ENCODE peak calls at places on chromosome 9, in four cellular contexts. One of them, this sample, is unnamed.

GRCh38 chr9:4375424-4376195 is 75.7 kb upstream of the GLIS3 start:
- DNase-seq in stimulated activated CD8-positive, alpha-beta memory T cell treated with anti-CD3 and anti-CD28 coated beads, Interleukin-7, amount 100 ng/mL, for 1 hour: no peak
- DNase-seq in AG20443: peak; percentile 72
- DNase-seq in B cell: no peak
- DNase-seq in this sample: no peak

GRCh38 chr9:116298992-116299391 is 145.4 kb downstream of the PAPPA start:
- DNase-seq in stimulated activated CD8-positive, alpha-beta memory T cell treated with anti-CD3 and anti-CD28 coated beads, Interleukin-7, amount 100 ng/mL, for 1 hour: no peak
- DNase-seq in AG20443: no peak
- DNase-seq in B cell: no peak
- DNase-seq in this sample: no peak

GRCh38 chr9:5455181-5455580 is 4.8 kb downstream of the CD274 start:
- DNase-seq in stimulated activated CD8-positive, alpha-beta memory T cell treated with anti-CD3 and anti-CD28 coated beads, Interleukin-7, amount 100 ng/mL, for 1 hour: no peak
- DNase-seq in AG20443: peak; percentile 20
- DNase-seq in B cell: no peak
- DNase-seq in this sample: no peak

GRCh38 chr9:87223397-87224246 is 274.0 kb upstream of the DAPK1 start:
- DNase-seq in AG20443: peak; percentile 53
- DNase-seq in B cell: no peak
- DNase-seq in stimulated activated CD8-positive, alpha-beta memory T cell treated with anti-CD3 and anti-CD28 coated beads, Interleukin-7, amount 100 ng/mL, for 1 hour: no peak
- DNase-seq in this sample: no peak

GRCh38 chr9:126365780-126366179 is 39.2 kb downstream of the MVB12B start:
- DNase-seq in AG20443: no peak
- DNase-seq in stimulated activated CD8-positive, alpha-beta memory T cell treated with anti-CD3 and anti-CD28 coated beads, Interleukin-7, amount 100 ng/mL, for 1 hour: no peak
- DNase-seq in B cell: no peak
- DNase-seq in this sample: no peak

GRCh38 chr9:108474356-108474755 is 381.4 kb downstream of the ACTL7B start:
- DNase-seq in stimulated activated CD8-positive, alpha-beta memory T cell treated with anti-CD3 and anti-CD28 coated beads, Interleukin-7, amount 100 ng/mL, for 1 hour: no peak
- DNase-seq in AG20443: no peak
- DNase-seq in B cell: no peak
- DNase-seq in this sample: no peak

GRCh38 chr9:114779352-114779845 is 26.4 kb downstream of the TNFSF15 start:
- DNase-seq in stimulated activated CD8-positive, alpha-beta memory T cell treated with anti-CD3 and anti-CD28 coated beads, Interleukin-7, amount 100 ng/mL, for 1 hour: no peak
- DNase-seq in AG20443: peak; percentile 31
- DNase-seq in B cell: no peak
- DNase-seq in this sample: no peak

GRCh38 chr9:109880276-109881169 is 100.5 kb downstream of the PALM2AKAP2 start:
- DNase-seq in stimulated activated CD8-positive, alpha-beta memory T cell treated with anti-CD3 and anti-CD28 coated beads, Interleukin-7, amount 100 ng/mL, for 1 hour: no peak
- DNase-seq in B cell: no peak
- DNase-seq in AG20443: peak; percentile 66
- DNase-seq in this sample: no peak

GRCh38 chr9:68637020-68637419 is 68.0 kb upstream of the PIP5K1B start:
- DNase-seq in B cell: no peak
- DNase-seq in AG20443: no peak
- DNase-seq in stimulated activated CD8-positive, alpha-beta memory T cell treated with anti-CD3 and anti-CD28 coated beads, Interleukin-7, amount 100 ng/mL, for 1 hour: no peak
- DNase-seq in this sample: no peak

GRCh38 chr9:129693741-129694140 is 28.3 kb downstream of the PRRX2 start:
- DNase-seq in stimulated activated CD8-positive, alpha-beta memory T cell treated with anti-CD3 and anti-CD28 coated beads, Interleukin-7, amount 100 ng/mL, for 1 hour: no peak
- DNase-seq in B cell: no peak
- DNase-seq in AG20443: no peak
- DNase-seq in this sample: no peak

GRCh38 chr9:121326130-121326838 is 43.8 kb downstream of the STOM start:
- DNase-seq in stimulated activated CD8-positive, alpha-beta memory T cell treated with anti-CD3 and anti-CD28 coated beads, Interleukin-7, amount 100 ng/mL, for 1 hour: no peak
- DNase-seq in AG20443: peak; percentile 91
- DNase-seq in B cell: no peak
- DNase-seq in this sample: peak; percentile 99

GRCh38 chr9:131567910-131568309 is 22.6 kb downstream of the PRRT1B start:
- DNase-seq in B cell: no peak
- DNase-seq in stimulated activated CD8-positive, alpha-beta memory T cell treated with anti-CD3 and anti-CD28 coated beads, Interleukin-7, amount 100 ng/mL, for 1 hour: no peak
- DNase-seq in AG20443: no peak
- DNase-seq in this sample: no peak

GRCh38 chr9:129236441-129237145 is 58.5 kb upstream of the IER5L start:
- DNase-seq in stimulated activated CD8-positive, alpha-beta memory T cell treated with anti-CD3 and anti-CD28 coated beads, Interleukin-7, amount 100 ng/mL, for 1 hour: no peak
- DNase-seq in B cell: no peak
- DNase-seq in AG20443: no peak
- DNase-seq in this sample: no peak

GRCh38 chr9:35717132-35717870 is 14.7 kb downstream of the TLN1 start:
- DNase-seq in AG20443: no peak
- DNase-seq in stimulated activated CD8-positive, alpha-beta memory T cell treated with anti-CD3 and anti-CD28 coated beads, Interleukin-7, amount 100 ng/mL, for 1 hour: no peak
- DNase-seq in B cell: no peak
- DNase-seq in this sample: no peak

GRCh38 chr9:126861707-126862460 is 1.4 kb downstream of the ZBTB34 start:
- DNase-seq in B cell: no peak
- DNase-seq in stimulated activated CD8-positive, alpha-beta memory T cell treated with anti-CD3 and anti-CD28 coated beads, Interleukin-7, amount 100 ng/mL, for 1 hour: no peak
- DNase-seq in AG20443: no peak
- DNase-seq in this sample: no peak

GRCh38 chr9:7407246-7407645 is 392.3 kb downstream of the DMAC1 start:
- DNase-seq in B cell: no peak
- DNase-seq in stimulated activated CD8-positive, alpha-beta memory T cell treated with anti-CD3 and anti-CD28 coated beads, Interleukin-7, amount 100 ng/mL, for 1 hour: no peak
- DNase-seq in AG20443: no peak
- DNase-seq in this sample: no peak

GRCh38 chr9:73133921-73134407 is 17.7 kb upstream of the ANXA1 start:
- DNase-seq in AG20443: peak; percentile 25
- DNase-seq in stimulated activated CD8-positive, alpha-beta memory T cell treated with anti-CD3 and anti-CD28 coated beads, Interleukin-7, amount 100 ng/mL, for 1 hour: no peak
- DNase-seq in B cell: no peak
- DNase-seq in this sample: no peak

GRCh38 chr9:112866662-112867274 is 23.9 kb downstream of the SLC46A2 start:
- DNase-seq in AG20443: peak; percentile 38
- DNase-seq in B cell: no peak
- DNase-seq in stimulated activated CD8-positive, alpha-beta memory T cell treated with anti-CD3 and anti-CD28 coated beads, Interleukin-7, amount 100 ng/mL, for 1 hour: no peak
- DNase-seq in this sample: no peak

GRCh38 chr9:135047521-135047920 is 39.9 kb upstream of the OLFM1 start:
- DNase-seq in B cell: no peak
- DNase-seq in AG20443: no peak
- DNase-seq in stimulated activated CD8-positive, alpha-beta memory T cell treated with anti-CD3 and anti-CD28 coated beads, Interleukin-7, amount 100 ng/mL, for 1 hour: no peak
- DNase-seq in this sample: no peak

GRCh38 chr9:115127191-115127817 is 9.3 kb upstream of the TNC start:
- DNase-seq in AG20443: no peak
- DNase-seq in stimulated activated CD8-positive, alpha-beta memory T cell treated with anti-CD3 and anti-CD28 coated beads, Interleukin-7, amount 100 ng/mL, for 1 hour: no peak
- DNase-seq in B cell: no peak
- DNase-seq in this sample: no peak

This sample was measured in coronary artery.